ENCODE peak calls at places on chromosomes 16 and 17, in ten cellular contexts. U, S, Q, K, Z, D, N, R, V and L are unnamed samples.

GRCh38 chr16:630815-631405 is at the start of gene WFIKKN1:
- DNase-seq in U (no peak), S (no peak), Q (no peak), K (no peak), Z (peak; percentile 74), D (no peak), N (no peak), R (no peak), V (no peak), L (no peak)

GRCh38 chr17:78563189-78564145 is 13.7 kb downstream of the DNAH17 start:
- DNase-seq in U (peak; percentile 64), S (no peak), Q (no peak), K (no peak), Z (no peak), D (no peak), N (no peak), R (no peak), V (no peak), L (peak; percentile 22)

GRCh38 chr17:47812146-47812920 is 9.3 kb downstream of the OSBPL7 start:
- DNase-seq in U (no peak), S (no peak), Q (no peak), K (no peak), Z (no peak), D (no peak), N (no peak), R (no peak), V (no peak), L (no peak)

GRCh38 chr17:15096511-15096910 is 168.6 kb downstream of the PMP22 start:
- DNase-seq in U (no peak), S (no peak), Q (no peak), K (no peak), Z (no peak), D (no peak), N (no peak), R (no peak), V (no peak), L (no peak)

GRCh38 chr16:19269098-19269497 is 16.4 kb upstream of the CLEC19A start:
- DNase-seq in U (no peak), S (no peak), Q (no peak), K (no peak), Z (no peak), D (no peak), N (no peak), R (no peak), V (no peak), L (no peak)

GRCh38 chr17:74919440-74920305 is 3.4 kb downstream of the USH1G start:
- DNase-seq in U (no peak), S (no peak), Q (no peak), K (no peak), Z (no peak), D (no peak), N (no peak), R (no peak), V (peak; percentile 6), L (peak; percentile 25)

GRCh38 chr17:13544292-13544691 is 57.4 kb downstream of the HS3ST3A1 start:
- DNase-seq in U (no peak), S (peak; percentile 86), Q (peak; percentile 0), K (peak; percentile 93), Z (peak; percentile 48), D (peak; percentile 85), N (no peak), R (no peak), V (peak; percentile 99), L (peak; percentile 94)

GRCh38 chr17:76353004-76353598 is 615 bp downstream of the PRPSAP1 start:
- DNase-seq in U (peak; percentile 33), S (no peak), Q (peak; percentile 40), K (no peak), Z (peak; percentile 58), D (no peak), N (no peak), R (no peak), V (no peak), L (no peak)

GRCh38 chr17:28549274-28550132 is 2.9 kb downstream of the UNC119 start:
- DNase-seq in U (no peak), S (no peak), Q (no peak), K (no peak), Z (no peak), D (no peak), N (no peak), R (no peak), V (no peak), L (no peak)

GRCh38 chr16:81601008-81601428 is 156.4 kb downstream of the CMIP start:
- DNase-seq in U (no peak), S (no peak), Q (peak; percentile 97), K (no peak), Z (no peak), D (peak; percentile 60), N (peak; percentile 53), R (no peak), V (peak; percentile 69), L (peak; percentile 74)

GRCh38 chr16:69761983-69762842 is at the start of gene WWP2:
- DNase-seq in U (peak; percentile 74), S (no peak), Q (peak; percentile 74), K (peak; percentile 16), Z (peak; percentile 85), D (no peak), N (peak; percentile 77), R (peak; percentile 86), V (peak; percentile 61), L (peak; percentile 76)

GRCh38 chr17:55479903-55480302 is 31.3 kb downstream of the SMIM36 start:
- DNase-seq in U (no peak), S (no peak), Q (no peak), K (no peak), Z (no peak), D (no peak), N (no peak), R (no peak), V (no peak), L (no peak)

GRCh38 chr17:6079155-6079554 is 9.0 kb downstream of the WSCD1 start:
- DNase-seq in U (no peak), S (no peak), Q (no peak), K (no peak), Z (no peak), D (no peak), N (no peak), R (no peak), V (no peak), L (no peak)

GRCh38 chr17:38511126-38512108 is 83.2 kb downstream of the ARHGAP23 start:
- DNase-seq in U (no peak), S (peak; percentile 28), Q (peak; percentile 42), K (no peak), Z (no peak), D (no peak), N (no peak), R (no peak), V (peak; percentile 57), L (peak; percentile 65)

GRCh38 chr17:36899250-36900129 is 37.8 kb upstream of the LHX1 start:
- DNase-seq in U (no peak), S (no peak), Q (no peak), K (no peak), Z (no peak), D (no peak), N (no peak), R (no peak), V (no peak), L (no peak)
- H3K4me3 ChIP-seq in U (no peak overlapping the region), S (no peak overlapping the region), Q (no peak overlapping the region), K (no peak overlapping the region), Z (no peak overlapping the region), D (no peak overlapping the region), N (no peak overlapping the region), R (no peak overlapping the region), V (no peak overlapping the region), L (no peak overlapping the region)

GRCh38 chr16:23296994-23297393 is 5.1 kb upstream of the SCNN1B start:
- DNase-seq in U (no peak), S (no peak), Q (peak; percentile 66), K (no peak), Z (no peak), D (no peak), N (no peak), R (peak; percentile 53), V (no peak), L (no peak)
- TF ChIP-seq CTCF in U (no peak), S (no peak), Q (peak; percentile 52), K (no peak), Z (peak; percentile 39), D (peak; percentile 55), N (no peak), R (peak; percentile 50), V (no peak), L (no peak)

GRCh38 chr17:33090806-33091205 is 99.2 kb downstream of the SPACA3 start:
- DNase-seq in U (no peak), S (no peak), Q (peak; percentile 25), K (no peak), Z (no peak), D (no peak), N (no peak), R (no peak), V (no peak), L (no peak)

GRCh38 chr17:33086878-33087277 is 95.2 kb downstream of the SPACA3 start:
- DNase-seq in U (no peak), S (no peak), Q (no peak), K (no peak), Z (no peak), D (no peak), N (no peak), R (no peak), V (no peak), L (no peak)

GRCh38 chr17:33082529-33083148 is 91.0 kb downstream of the SPACA3 start:
- DNase-seq in U (no peak), S (no peak), Q (no peak), K (no peak), Z (no peak), D (no peak), N (no peak), R (no peak), V (no peak), L (no peak)

GRCh38 chr17:33084755-33085154 is 93.1 kb downstream of the SPACA3 start:
- DNase-seq in U (no peak), S (no peak), Q (no peak), K (no peak), Z (no peak), D (no peak), N (no peak), R (no peak), V (no peak), L (no peak)

DNA sequence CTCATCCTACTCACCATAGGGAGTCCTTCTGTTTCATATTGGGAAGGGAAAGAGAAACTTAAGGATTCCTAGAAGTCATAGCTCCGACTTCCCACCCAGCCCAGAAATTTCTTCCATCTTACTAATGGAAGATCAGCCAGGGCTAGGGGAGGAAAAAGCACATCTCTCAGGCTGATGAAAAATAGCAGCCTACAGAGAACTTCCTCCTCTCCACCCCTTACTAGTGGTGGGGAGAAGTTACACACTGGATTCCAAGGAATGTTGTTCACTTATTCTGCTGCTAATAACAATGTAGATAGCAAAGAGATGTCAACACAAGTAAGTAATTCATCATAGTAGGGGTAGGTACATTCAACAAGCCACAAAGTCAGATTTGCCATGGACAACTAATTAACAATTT is 94.4 kb downstream of the SPACA3 start:
- DNase-seq in U (no peak), S (no peak), Q (no peak), K (no peak), Z (no peak), D (no peak), N (no peak), R (no peak), V (no peak), L (no peak)
- H3K4me3 ChIP-seq in U (no peak overlapping the region), S (no peak overlapping the region), Q (no peak overlapping the region), K (no peak overlapping the region), Z (no peak overlapping the region), D (no peak overlapping the region), N (no peak overlapping the region), R (no peak overlapping the region), V (no peak overlapping the region), L (no peak overlapping the region)

DNA sequence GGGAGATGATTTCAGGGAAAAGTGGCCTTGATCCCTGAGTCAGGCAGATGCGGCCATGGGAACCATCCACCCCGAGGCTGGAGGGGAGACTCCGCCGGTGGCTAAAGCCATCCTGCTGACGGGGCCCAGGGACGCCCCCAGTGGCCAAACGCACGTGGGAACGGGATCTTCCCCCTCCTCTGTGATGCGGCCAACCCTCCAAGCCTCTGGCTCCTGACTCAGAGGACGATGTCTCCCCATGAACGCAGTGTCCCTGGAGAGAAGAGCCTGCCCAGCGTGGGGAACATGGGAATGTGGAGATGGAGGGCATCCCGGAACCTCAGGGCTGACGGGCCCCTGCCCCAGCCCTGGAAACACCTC is 25.0 kb downstream of the SLC7A5 start:
- DNase-seq in U (peak; percentile 65), S (no peak), Q (no peak), K (no peak), Z (no peak), D (no peak), N (no peak), R (peak; percentile 69), V (peak; percentile 36), L (peak; percentile 67)
- TF ChIP-seq CTCF in U (no peak), S (no peak), Q (no peak), K (no peak), Z (no peak), D (no peak), N (no peak), R (peak; percentile 43), V (no peak), L (peak; percentile 14)